ENCODE peak calls at places on chromosomes 5 and 9, in four cellular contexts. Y is lung, T is A673, R is heart left ventricle. V is an unnamed sample. For H3K27me3, the result is how much of the 10 kb centered on the place peaks cover.

GRCh38 chr9:794386-794785 is 47.1 kb upstream of the DMRT1 start:
- DNase-seq in Y (no peak), T (no peak), R (no peak), V (no peak)

GRCh38 chr5:81105261-81105877 is 127.8 kb upstream of the CKMT2 start:
- DNase-seq in Y (no peak), T (no peak), R (no peak), V (no peak)

GRCh38 chr5:71778678-71779276 is 59.7 kb downstream of the CARTPT start:
- DNase-seq in Y (no peak), T (peak), R (no peak), V (peak)

GRCh38 chr9:125933056-125933455 is 185.9 kb downstream of the PBX3 start:
- DNase-seq in Y (no peak), T (no peak), R (no peak), V (no peak)

GRCh38 chr9:588952-589351 is 252.5 kb upstream of the DMRT1 start:
- DNase-seq in Y (no peak), T (no peak), R (no peak), V (no peak)

GRCh38 chr9:126720661-126721530 is 83.9 kb upstream of the ZBTB43 start:
- DNase-seq in Y (no peak), T (no peak), R (no peak), V (no peak)

GRCh38 chr9:113650207-113651131 is 186.9 kb downstream of the RGS3 start:
- DNase-seq in Y (no peak), T (no peak), R (no peak), V (no peak)

GRCh38 chr9:133467101-133467500 is 7.3 kb downstream of the CACFD1 start:
- DNase-seq in Y (no peak), T (no peak), R (no peak), V (no peak)

GRCh38 chr5:38922199-38922598 is 76.4 kb downstream of the OSMR start:
- DNase-seq in Y (peak), T (peak), R (peak), V (peak)

GRCh38 chr5:145347026-145347616 is 488.0 kb downstream of the PRELID2 start:
- DNase-seq in Y (no peak), T (peak), R (no peak), V (no peak)

GRCh38 chr5:3393122-3393963 is 202.3 kb upstream of the IRX1 start:
- DNase-seq in Y (no peak), T (no peak), R (no peak), V (no peak)

DNA sequence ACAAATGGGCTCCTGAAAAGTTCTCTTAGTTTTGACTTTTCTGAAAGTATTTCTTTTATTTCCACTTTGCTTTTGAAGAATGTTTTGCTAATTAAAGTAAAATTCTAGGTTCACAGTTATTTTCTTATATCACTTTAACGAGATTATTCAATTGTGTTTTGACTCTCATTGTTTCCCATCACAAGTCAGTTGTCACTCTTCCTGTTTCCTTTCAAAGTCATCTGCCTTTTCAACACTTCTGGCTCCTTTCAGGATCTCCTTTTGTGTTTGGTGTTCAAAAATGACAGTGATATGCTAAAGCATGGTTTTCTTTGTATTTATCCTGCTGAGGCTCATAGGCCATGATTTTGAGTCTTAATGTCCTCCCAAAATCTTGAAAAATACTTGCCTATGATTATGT is 235.4 kb upstream of the TAS2R1 start:
- DNase-seq in Y (no peak), T (no peak), R (no peak), V (no peak)
- H3K4me3 ChIP-seq in Y (no peak), T (no peak), R (no peak), V (no peak)

GRCh38 chr9:92969516-92970466 is 22.5 kb downstream of the FGD3 start:
- DNase-seq in Y (no peak), T (no peak), R (no peak), V (no peak)
- H3K27ac ChIP-seq in Y (peak), T (no peak), R (no peak), V (no peak)

GRCh38 chr5:151952233-151952632 is 27.6 kb upstream of the GLRA1 start:
- DNase-seq in Y (no peak), T (no peak), R (no peak), V (no peak)
- H3K27me3 ChIP-seq in Y (under half), T (half or more), R (under half), V (under half)

DNA sequence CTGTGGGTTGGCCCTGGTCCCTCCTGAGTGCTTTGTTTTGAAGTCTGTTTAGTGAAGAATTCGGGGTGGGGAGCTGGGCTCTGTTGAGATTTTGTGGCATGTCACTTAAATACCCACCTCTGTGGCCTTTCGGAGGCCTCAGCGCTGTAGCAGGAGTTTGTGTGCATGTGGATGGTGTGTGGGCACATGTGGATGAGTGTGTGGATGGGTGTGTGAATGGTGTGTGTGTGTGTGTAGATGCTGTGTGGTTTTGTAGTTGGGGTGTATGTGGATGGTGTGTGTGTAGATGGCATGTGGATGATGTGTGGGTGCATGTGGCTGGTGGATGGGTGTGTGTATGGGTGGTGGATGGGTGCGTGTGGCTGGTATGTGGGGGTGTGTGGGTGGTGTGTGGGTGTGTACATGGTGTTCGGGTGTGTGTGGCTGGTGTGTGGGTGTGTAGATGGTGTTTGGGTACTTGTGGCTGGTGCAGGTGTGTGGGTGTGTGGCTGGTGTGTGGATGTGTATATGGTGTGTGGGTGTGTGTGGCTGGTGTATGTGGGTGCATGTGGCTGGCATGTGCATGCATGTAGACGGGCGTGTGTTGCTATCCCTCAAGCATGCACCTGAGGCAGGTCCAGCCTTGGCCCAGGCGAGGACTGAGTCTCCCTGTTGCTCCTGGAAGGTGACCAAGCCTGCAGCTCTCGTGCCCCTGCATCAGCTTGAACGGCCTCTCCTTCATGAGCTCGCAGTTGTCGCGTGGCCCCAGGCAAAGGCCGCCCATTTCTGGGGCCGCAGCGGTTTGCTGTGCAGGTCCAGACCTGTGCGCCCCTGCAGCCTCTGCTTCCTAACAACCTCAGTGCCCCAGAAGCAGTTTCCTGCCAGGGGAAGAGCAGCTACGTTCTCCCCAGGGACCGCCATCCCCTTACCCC is 54.0 kb upstream of the FCN2 start:
- DNase-seq in Y (no peak), T (no peak), R (no peak), V (no peak)
- H3K4me3 ChIP-seq in Y (no peak), T (no peak), R (no peak), V (no peak)

GRCh38 chr5:120405291-120405864 is 58.7 kb upstream of the PRR16 start:
- DNase-seq in Y (no peak), T (peak), R (no peak), V (no peak)
- H3K27ac ChIP-seq in Y (no peak), T (peak), R (peak), V (no peak)

GRCh38 chr5:141872496-141873356 is 5.5 kb downstream of the PCDH1 start:
- DNase-seq in Y (no peak), T (no peak), R (no peak), V (no peak)
- H3K27me3 ChIP-seq in Y (under half), T (under half), R (under half), V (under half)

GRCh38 chr5:79069488-79070001 is at the start of the genes BHMT2 and DMGDH:
- DNase-seq in Y (no peak), T (no peak), R (peak), V (peak)
- H3K4me3 ChIP-seq in Y (no peak), T (no peak), R (peak), V (peak)